ENCODE peak calls at places on chromosomes 11 and 22, in nine cellular contexts. G, Y, Q, U, O, V, K, C and F are unnamed samples.

GRCh38 chr11:3626250-3626960 is 15.4 kb downstream of the ART5 start:
- DNase-seq in G (no peak), Y (no peak), Q (no peak), U (peak), O (no peak), V (no peak), K (no peak), C (peak), F (no peak)

GRCh38 chr11:128708660-128709059 is 14.8 kb downstream of the FLI1 start:
- DNase-seq in G (no peak), Y (no peak), Q (peak), U (no peak), O (no peak), V (peak), K (no peak), C (no peak), F (no peak)

GRCh38 chr11:726278-726915 is 20.4 kb downstream of the EPS8L2 start:
- DNase-seq in G (no peak), Y (peak), Q (no peak), U (no peak), O (no peak), V (no peak), K (peak), C (peak), F (peak)

GRCh38 chr11:64534950-64535349 is 56.1 kb upstream of the SLC22A12 start:
- DNase-seq in G (no peak), Y (no peak), Q (no peak), U (no peak), O (no peak), V (no peak), K (no peak), C (no peak), F (no peak)

GRCh38 chr11:77590194-77590591 is 440 bp downstream of the AQP11 start:
- DNase-seq in G (peak), Y (peak), Q (peak), U (peak), O (no peak), V (no peak), K (peak), C (no peak), F (no peak)

GRCh38 chr11:34891611-34892010 is 24.6 kb downstream of the APIP start:
- DNase-seq in G (no peak), Y (no peak), Q (no peak), U (no peak), O (no peak), V (no peak), K (no peak), C (no peak), F (no peak)

GRCh38 chr11:3181722-3182461 is 16.8 kb upstream of the OSBPL5 start:
- DNase-seq in G (no peak), Y (no peak), Q (no peak), U (no peak), O (no peak), V (no peak), K (no peak), C (no peak), F (no peak)

GRCh38 chr11:21552910-21553309 is 640.0 kb upstream of the ANO5 start:
- DNase-seq in G (no peak), Y (no peak), Q (no peak), U (no peak), O (no peak), V (peak), K (no peak), C (no peak), F (no peak)

GRCh38 chr11:15845261-15845660 is 511.1 kb downstream of the SOX6 start:
- DNase-seq in G (peak), Y (no peak), Q (no peak), U (peak), O (no peak), V (no peak), K (no peak), C (no peak), F (no peak)

GRCh38 chr11:112968988-112969714 is 7.9 kb downstream of the NCAM1 start:
- DNase-seq in G (no peak), Y (no peak), Q (no peak), U (no peak), O (no peak), V (peak), K (no peak), C (no peak), F (no peak)

GRCh38 chr11:78446210-78446609 is 28.6 kb upstream of the GAB2 start:
- DNase-seq in G (no peak), Y (no peak), Q (no peak), U (no peak), O (no peak), V (no peak), K (no peak), C (no peak), F (no peak)

GRCh38 chr22:26573026-26573662 is 16.8 kb downstream of the TPST2 start:
- DNase-seq in G (no peak), Y (no peak), Q (peak), U (no peak), O (no peak), V (no peak), K (no peak), C (peak), F (no peak)

GRCh38 chr11:13040969-13041561 is 31.9 kb downstream of the RASSF10 start:
- DNase-seq in G (no peak), Y (no peak), Q (no peak), U (no peak), O (no peak), V (no peak), K (no peak), C (no peak), F (no peak)